ENCODE peak calls at places on chromosome X, in four cellular contexts. H is T-helper 1 cell, X is AG08396, T is nucleus accumbens. K is an unnamed sample.

GRCh38 chrX:127552571-127552970 is 499.6 kb downstream of the ACTRT1 start:
- DNase-seq in H (no peak), X (no peak), T (no peak), K (no peak)

GRCh38 chrX:34918856-34919255 is 23.7 kb upstream of the FAM47B start:
- DNase-seq in H (no peak), X (peak; percentile 28), T (no peak), K (peak; percentile 1)

GRCh38 chrX:8849462-8849861 is 48.3 kb upstream of the FAM9A start:
- DNase-seq in H (no peak), X (no peak), T (no peak), K (no peak)

GRCh38 chrX:44980403-44980802 is 107.4 kb downstream of the KDM6A start:
- DNase-seq in H (no peak), X (no peak), T (no peak), K (no peak)

GRCh38 chrX:21855937-21856415 is at the start of gene YY2:
- DNase-seq in H (no peak), X (no peak), T (no peak), K (no peak)

GRCh38 chrX:38987135-38987780 is 186.0 kb downstream of the MID1IP1 start:
- DNase-seq in H (no peak), X (no peak), T (no peak), K (peak; percentile 10)

GRCh38 chrX:68568136-68568535 is 69.3 kb downstream of the YIPF6 start:
- DNase-seq in H (no peak), X (no peak), T (no peak), K (no peak)

GRCh38 chrX:16603822-16604221 is 46.1 kb upstream of the S100G start:
- DNase-seq in H (no peak), X (no peak), T (no peak), K (no peak)

GRCh38 chrX:80792205-80792604 is 17.5 kb downstream of the BRWD3 start:
- DNase-seq in H (no peak), X (no peak), T (no peak), K (no peak)

GRCh38 chrX:39670281-39670680 is 427.5 kb downstream of the BCOR start:
- DNase-seq in H (no peak), X (no peak), T (no peak), K (no peak)

GRCh38 chrX:25028726-25029125 is 13.0 kb upstream of the ARX start:
- DNase-seq in H (no peak), X (no peak), T (no peak), K (no peak)

GRCh38 chrX:153685179-153685536 is 2.6 kb upstream of the SLC6A8 start:
- DNase-seq in H (no peak), X (no peak), T (no peak), K (no peak)

GRCh38 chrX:22686138-22686541 is 313.6 kb upstream of the DDX53 start:
- DNase-seq in H (no peak), X (no peak), T (no peak), K (no peak)

GRCh38 chrX:151754042-151754419 is 19.5 kb downstream of the CNGA2 start:
- DNase-seq in H (no peak), X (peak; percentile 53), T (no peak), K (no peak)

GRCh38 chrX:40504801-40505605 is 75.8 kb upstream of the ATP6AP2 start:
- DNase-seq in H (no peak), X (peak; percentile 66), T (no peak), K (peak; percentile 2)

GRCh38 chrX:111041018-111041462 is 55.0 kb upstream of the PAK3 start:
- DNase-seq in H (peak; percentile 8), X (peak; percentile 50), T (peak; percentile 11), K (no peak)

GRCh38 chrX:125012585-125012984 is 307.1 kb upstream of the TEX13C start:
- DNase-seq in H (no peak), X (no peak), T (no peak), K (no peak)

GRCh38 chrX:15751160-15751819 is 13.2 kb downstream of the CA5B start:
- DNase-seq in H (peak; percentile 29), X (peak; percentile 50), T (no peak), K (no peak)

GRCh38 chrX:41419082-41419481 is 28.1 kb upstream of the NYX start:
- DNase-seq in H (no peak), X (no peak), T (no peak), K (no peak)